ENCODE peak calls at places on chromosome 12, in eight cellular contexts. One of them, this sample, is unnamed.

GRCh38 chr12:92717202-92717601 is 14.4 kb downstream of the PLEKHG7 start:
- DNase-seq in naive B cell: no peak
- DNase-seq in mucosa of gallbladder: no peak
- DNase-seq in A172: peak
- DNase-seq in NCI-H226: peak
- DNase-seq in MV-4-11: peak
- DNase-seq in ELF-1: no peak
- DNase-seq in HFFc6: peak
- DNase-seq in this sample: no peak

GRCh38 chr12:23827353-23827752 is 122.1 kb downstream of the SOX5 start:
- DNase-seq in NCI-H226: no peak
- DNase-seq in mucosa of gallbladder: no peak
- DNase-seq in HFFc6: no peak
- DNase-seq in ELF-1: no peak
- DNase-seq in MV-4-11: no peak
- DNase-seq in A172: no peak
- DNase-seq in naive B cell: no peak
- DNase-seq in this sample: no peak

GRCh38 chr12:49420556-49420955 is 53.3 kb downstream of the SPATS2 start:
- DNase-seq in MV-4-11: no peak
- DNase-seq in mucosa of gallbladder: no peak
- DNase-seq in HFFc6: no peak
- DNase-seq in naive B cell: no peak
- DNase-seq in A172: no peak
- DNase-seq in ELF-1: no peak
- DNase-seq in NCI-H226: no peak
- DNase-seq in this sample: no peak

GRCh38 chr12:108176292-108176691 is 47.2 kb downstream of the WSCD2 start:
- DNase-seq in ELF-1: no peak
- DNase-seq in HFFc6: no peak
- DNase-seq in mucosa of gallbladder: no peak
- DNase-seq in NCI-H226: no peak
- DNase-seq in A172: no peak
- DNase-seq in MV-4-11: no peak
- DNase-seq in naive B cell: no peak
- DNase-seq in this sample: no peak

GRCh38 chr12:122964439-122965257 is 1.6 kb downstream of the ABCB9 start:
- DNase-seq in A172: no peak
- DNase-seq in mucosa of gallbladder: no peak
- DNase-seq in MV-4-11: no peak
- DNase-seq in NCI-H226: no peak
- DNase-seq in HFFc6: no peak
- DNase-seq in ELF-1: no peak
- DNase-seq in naive B cell: no peak
- DNase-seq in this sample: peak

GRCh38 chr12:12872139-12872933 is 19.0 kb upstream of the GPRC5A start:
- DNase-seq in MV-4-11: no peak
- DNase-seq in mucosa of gallbladder: peak
- DNase-seq in A172: peak
- DNase-seq in ELF-1: peak
- DNase-seq in HFFc6: peak
- DNase-seq in NCI-H226: peak
- DNase-seq in naive B cell: no peak
- DNase-seq in this sample: peak

GRCh38 chr12:31651893-31652521 is 7.5 kb upstream of the ETFBKMT start:
- DNase-seq in naive B cell: no peak
- DNase-seq in NCI-H226: no peak
- DNase-seq in mucosa of gallbladder: no peak
- DNase-seq in A172: no peak
- DNase-seq in HFFc6: no peak
- DNase-seq in ELF-1: peak
- DNase-seq in MV-4-11: no peak
- DNase-seq in this sample: peak

GRCh38 chr12:44223736-44224135 is 387.9 kb downstream of the TMEM117 start:
- DNase-seq in naive B cell: no peak
- DNase-seq in ELF-1: no peak
- DNase-seq in HFFc6: no peak
- DNase-seq in A172: no peak
- DNase-seq in MV-4-11: no peak
- DNase-seq in mucosa of gallbladder: no peak
- DNase-seq in NCI-H226: no peak
- DNase-seq in this sample: no peak

GRCh38 chr12:57754411-57755193 is at the start of gene MARCHF9:
- DNase-seq in ELF-1: peak
- DNase-seq in MV-4-11: no peak
- DNase-seq in A172: peak
- DNase-seq in NCI-H226: peak
- DNase-seq in mucosa of gallbladder: peak
- DNase-seq in HFFc6: no peak
- DNase-seq in naive B cell: peak
- DNase-seq in this sample: no peak